ENCODE peak calls at places on chromosomes 12 and 14, in eight cellular contexts. One of them, this sample, is unnamed.

GRCh38 chr14:77562681-77563080 is 53.8 kb downstream of the SPTLC2 start:
- DNase-seq in Calu3: no peak
- DNase-seq in right lobe of liver: no peak
- DNase-seq in fibroblast of pulmonary artery: peak; percentile 53
- DNase-seq in left ventricle myocardium inferior: no peak
- DNase-seq in foreskin fibroblast: peak; percentile 85
- DNase-seq in GM13977: no peak
- DNase-seq in activated B cell treated with CpG ODN at 0.5 μM for 24 hours: no peak
- DNase-seq in this sample: no peak

GRCh38 chr12:78888583-78888982 is 24.0 kb downstream of the SYT1 start:
- DNase-seq in Calu3: no peak
- DNase-seq in right lobe of liver: no peak
- DNase-seq in fibroblast of pulmonary artery: no peak
- DNase-seq in left ventricle myocardium inferior: no peak
- DNase-seq in foreskin fibroblast: no peak
- DNase-seq in GM13977: no peak
- DNase-seq in activated B cell treated with CpG ODN at 0.5 μM for 24 hours: no peak
- DNase-seq in this sample: no peak

GRCh38 chr12:12628013-12628412 is 16.3 kb downstream of the CREBL2 start:
- DNase-seq in Calu3: no peak
- DNase-seq in right lobe of liver: no peak
- DNase-seq in fibroblast of pulmonary artery: no peak
- DNase-seq in left ventricle myocardium inferior: no peak
- DNase-seq in foreskin fibroblast: no peak
- DNase-seq in GM13977: no peak
- DNase-seq in activated B cell treated with CpG ODN at 0.5 μM for 24 hours: no peak
- DNase-seq in this sample: no peak

GRCh38 chr14:87873741-87874140 is 119.2 kb downstream of the GALC start:
- DNase-seq in Calu3: no peak
- DNase-seq in right lobe of liver: no peak
- DNase-seq in fibroblast of pulmonary artery: peak; percentile 29
- DNase-seq in left ventricle myocardium inferior: no peak
- DNase-seq in foreskin fibroblast: no peak
- DNase-seq in GM13977: no peak
- DNase-seq in activated B cell treated with CpG ODN at 0.5 μM for 24 hours: no peak
- DNase-seq in this sample: no peak

GRCh38 chr12:50986961-50987737 is 34.8 kb downstream of the HIGD1C start:
- DNase-seq in Calu3: peak; percentile 27
- DNase-seq in right lobe of liver: no peak
- DNase-seq in fibroblast of pulmonary artery: peak; percentile 76
- DNase-seq in left ventricle myocardium inferior: no peak
- DNase-seq in foreskin fibroblast: peak; percentile 71
- DNase-seq in GM13977: peak; percentile 34
- DNase-seq in activated B cell treated with CpG ODN at 0.5 μM for 24 hours: no peak
- DNase-seq in this sample: no peak

GRCh38 chr12:101470939-101471338 is 4.2 kb upstream of the SPIC start:
- DNase-seq in Calu3: no peak
- DNase-seq in right lobe of liver: no peak
- DNase-seq in fibroblast of pulmonary artery: no peak
- DNase-seq in left ventricle myocardium inferior: no peak
- DNase-seq in foreskin fibroblast: no peak
- DNase-seq in GM13977: no peak
- DNase-seq in activated B cell treated with CpG ODN at 0.5 μM for 24 hours: no peak
- DNase-seq in this sample: no peak

GRCh38 chr12:124993568-124994434 is at the start of gene BRI3BP:
- DNase-seq in Calu3: peak; percentile 82
- DNase-seq in right lobe of liver: peak; percentile 79
- DNase-seq in fibroblast of pulmonary artery: peak; percentile 33
- DNase-seq in left ventricle myocardium inferior: peak; percentile 73
- DNase-seq in foreskin fibroblast: peak; percentile 41
- DNase-seq in GM13977: peak; percentile 88
- DNase-seq in activated B cell treated with CpG ODN at 0.5 μM for 24 hours: peak; percentile 81
- DNase-seq in this sample: peak; percentile 53

GRCh38 chr12:97300921-97301320 is 161.7 kb upstream of the RMST start:
- DNase-seq in Calu3: no peak
- DNase-seq in right lobe of liver: no peak
- DNase-seq in fibroblast of pulmonary artery: no peak
- DNase-seq in left ventricle myocardium inferior: no peak
- DNase-seq in foreskin fibroblast: no peak
- DNase-seq in GM13977: no peak
- DNase-seq in activated B cell treated with CpG ODN at 0.5 μM for 24 hours: no peak
- DNase-seq in this sample: no peak

GRCh38 chr14:104554088-104554607 is 25.4 kb upstream of the C14orf180 start:
- DNase-seq in Calu3: no peak
- DNase-seq in right lobe of liver: peak; percentile 35
- DNase-seq in fibroblast of pulmonary artery: no peak
- DNase-seq in left ventricle myocardium inferior: peak; percentile 11
- DNase-seq in foreskin fibroblast: no peak
- DNase-seq in GM13977: no peak
- DNase-seq in activated B cell treated with CpG ODN at 0.5 μM for 24 hours: no peak
- DNase-seq in this sample: no peak

GRCh38 chr12:124518051-124518932 is 49.1 kb downstream of the NCOR2 start:
- DNase-seq in Calu3: peak; percentile 96
- DNase-seq in right lobe of liver: peak; percentile 97
- DNase-seq in fibroblast of pulmonary artery: peak; percentile 100
- DNase-seq in left ventricle myocardium inferior: peak; percentile 99
- DNase-seq in foreskin fibroblast: peak; percentile 98
- DNase-seq in GM13977: no peak
- DNase-seq in activated B cell treated with CpG ODN at 0.5 μM for 24 hours: no peak
- DNase-seq in this sample: no peak

GRCh38 chr12:121762269-121762668 is 31.2 kb downstream of the RHOF start:
- DNase-seq in Calu3: no peak
- DNase-seq in right lobe of liver: no peak
- DNase-seq in fibroblast of pulmonary artery: no peak
- DNase-seq in left ventricle myocardium inferior: no peak
- DNase-seq in foreskin fibroblast: no peak
- DNase-seq in GM13977: no peak
- DNase-seq in activated B cell treated with CpG ODN at 0.5 μM for 24 hours: no peak
- DNase-seq in this sample: no peak

GRCh38 chr14:85482549-85482948 is 47.4 kb upstream of the FLRT2 start:
- DNase-seq in Calu3: no peak
- DNase-seq in right lobe of liver: no peak
- DNase-seq in fibroblast of pulmonary artery: no peak
- DNase-seq in left ventricle myocardium inferior: no peak
- DNase-seq in foreskin fibroblast: no peak
- DNase-seq in GM13977: no peak
- DNase-seq in activated B cell treated with CpG ODN at 0.5 μM for 24 hours: no peak
- DNase-seq in this sample: no peak

GRCh38 chr12:131024721-131025120 is 71.0 kb downstream of the ADGRD1 start:
- DNase-seq in Calu3: no peak
- DNase-seq in right lobe of liver: no peak
- DNase-seq in fibroblast of pulmonary artery: no peak
- DNase-seq in left ventricle myocardium inferior: no peak
- DNase-seq in foreskin fibroblast: no peak
- DNase-seq in GM13977: no peak
- DNase-seq in activated B cell treated with CpG ODN at 0.5 μM for 24 hours: no peak
- DNase-seq in this sample: no peak

GRCh38 chr12:109952160-109952858 is 43.9 kb downstream of the GIT2 start:
- DNase-seq in Calu3: peak; percentile 4
- DNase-seq in right lobe of liver: no peak
- DNase-seq in fibroblast of pulmonary artery: no peak
- DNase-seq in left ventricle myocardium inferior: no peak
- DNase-seq in foreskin fibroblast: no peak
- DNase-seq in GM13977: peak; percentile 38
- DNase-seq in activated B cell treated with CpG ODN at 0.5 μM for 24 hours: no peak
- DNase-seq in this sample: no peak

GRCh38 chr12:53500776-53501614 is at the start of gene TARBP2:
- DNase-seq in Calu3: peak; percentile 93
- DNase-seq in right lobe of liver: peak; percentile 98
- DNase-seq in fibroblast of pulmonary artery: peak; percentile 100
- DNase-seq in left ventricle myocardium inferior: peak; percentile 98
- DNase-seq in foreskin fibroblast: peak; percentile 99
- DNase-seq in GM13977: peak; percentile 98
- DNase-seq in activated B cell treated with CpG ODN at 0.5 μM for 24 hours: peak; percentile 94
- DNase-seq in this sample: peak; percentile 97

GRCh38 chr12:53497461-53497860 is 1.8 kb downstream of the MAP3K12 start:
- DNase-seq in Calu3: no peak
- DNase-seq in right lobe of liver: peak; percentile 35
- DNase-seq in fibroblast of pulmonary artery: no peak
- DNase-seq in left ventricle myocardium inferior: no peak
- DNase-seq in foreskin fibroblast: no peak
- DNase-seq in GM13977: no peak
- DNase-seq in activated B cell treated with CpG ODN at 0.5 μM for 24 hours: no peak
- DNase-seq in this sample: no peak

GRCh38 chr12:53498235-53498630 is 1.0 kb downstream of the MAP3K12 start:
- DNase-seq in Calu3: no peak
- DNase-seq in right lobe of liver: peak; percentile 26
- DNase-seq in fibroblast of pulmonary artery: no peak
- DNase-seq in left ventricle myocardium inferior: no peak
- DNase-seq in foreskin fibroblast: no peak
- DNase-seq in GM13977: no peak
- DNase-seq in activated B cell treated with CpG ODN at 0.5 μM for 24 hours: no peak
- DNase-seq in this sample: no peak

GRCh38 chr12:53500119-53500775 is 836 bp upstream of the TARBP2 start:
- DNase-seq in Calu3: no peak
- DNase-seq in right lobe of liver: peak; percentile 59
- DNase-seq in fibroblast of pulmonary artery: peak; percentile 93
- DNase-seq in left ventricle myocardium inferior: peak; percentile 52
- DNase-seq in foreskin fibroblast: peak; percentile 79
- DNase-seq in GM13977: no peak
- DNase-seq in activated B cell treated with CpG ODN at 0.5 μM for 24 hours: no peak
- DNase-seq in this sample: no peak

DNA sequence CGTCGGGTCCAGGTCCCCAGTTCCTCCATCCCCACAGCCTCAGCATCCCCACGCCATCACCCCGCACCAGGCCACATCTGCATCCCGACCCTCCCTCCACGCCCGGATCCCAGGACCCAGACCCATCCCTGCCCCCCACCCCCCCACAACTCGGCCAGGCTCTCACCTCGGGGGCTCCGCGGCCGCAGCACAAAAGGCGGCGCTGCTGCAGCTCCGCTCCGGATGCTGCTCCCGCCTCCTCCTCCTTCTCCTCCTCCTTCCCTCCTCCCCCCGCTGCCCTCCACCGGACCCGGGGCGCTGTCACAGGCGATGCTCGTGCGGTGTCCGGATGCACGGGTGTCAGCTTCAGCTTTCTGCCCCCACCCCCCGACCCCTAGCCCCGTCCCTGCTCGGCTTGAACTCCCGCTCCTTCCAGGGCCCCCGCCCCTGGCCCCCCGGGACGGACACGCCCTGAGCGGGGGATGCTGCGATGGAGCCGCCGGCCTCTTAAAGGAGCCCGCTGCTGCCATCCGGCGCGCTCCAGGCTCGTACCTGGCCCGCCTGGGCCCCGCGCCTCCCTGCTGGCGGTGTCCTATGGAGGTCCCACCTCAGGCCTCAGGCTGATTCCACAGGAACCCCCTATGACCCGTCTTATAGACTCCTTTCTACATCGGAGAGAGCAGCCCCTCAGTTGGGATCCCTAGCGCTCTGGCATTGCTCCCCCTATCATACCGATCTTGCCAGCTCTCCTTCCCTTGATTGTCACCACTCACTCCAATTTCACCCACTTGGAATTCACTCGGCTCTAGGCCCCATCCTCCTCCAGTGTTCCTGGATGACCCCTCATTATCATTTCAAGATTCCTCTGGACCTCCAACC is at the start of gene MAP3K12:
- DNase-seq in Calu3: peak; percentile 32
- DNase-seq in right lobe of liver: peak; percentile 29
- DNase-seq in fibroblast of pulmonary artery: peak; percentile 75
- DNase-seq in left ventricle myocardium inferior: peak; percentile 68
- DNase-seq in foreskin fibroblast: peak; percentile 72
- DNase-seq in GM13977: peak; percentile 62
- DNase-seq in activated B cell treated with CpG ODN at 0.5 μM for 24 hours: peak; percentile 57
- DNase-seq in this sample: peak; percentile 46
- TF ChIP-seq CTCF in Calu3: no peak
- TF ChIP-seq CTCF in right lobe of liver: no peak
- TF ChIP-seq CTCF in fibroblast of pulmonary artery: no peak
- TF ChIP-seq CTCF in left ventricle myocardium inferior: no peak
- TF ChIP-seq CTCF in foreskin fibroblast: no peak
- TF ChIP-seq CTCF in GM13977: peak; percentile 26
- TF ChIP-seq CTCF in activated B cell treated with CpG ODN at 0.5 μM for 24 hours: no peak
- TF ChIP-seq CTCF in this sample: no peak

GRCh38 chr14:56280843-56281242 is 162.6 kb downstream of the PELI2 start:
- DNase-seq in Calu3: no peak
- DNase-seq in right lobe of liver: no peak
- DNase-seq in fibroblast of pulmonary artery: no peak
- DNase-seq in left ventricle myocardium inferior: no peak
- DNase-seq in foreskin fibroblast: no peak
- DNase-seq in GM13977: no peak
- DNase-seq in activated B cell treated with CpG ODN at 0.5 μM for 24 hours: no peak
- DNase-seq in this sample: no peak
- TF ChIP-seq CTCF in Calu3: no peak
- TF ChIP-seq CTCF in right lobe of liver: no peak
- TF ChIP-seq CTCF in fibroblast of pulmonary artery: peak; percentile 26
- TF ChIP-seq CTCF in left ventricle myocardium inferior: no peak
- TF ChIP-seq CTCF in foreskin fibroblast: no peak
- TF ChIP-seq CTCF in GM13977: no peak
- TF ChIP-seq CTCF in activated B cell treated with CpG ODN at 0.5 μM for 24 hours: no peak
- TF ChIP-seq CTCF in this sample: no peak

DNA sequence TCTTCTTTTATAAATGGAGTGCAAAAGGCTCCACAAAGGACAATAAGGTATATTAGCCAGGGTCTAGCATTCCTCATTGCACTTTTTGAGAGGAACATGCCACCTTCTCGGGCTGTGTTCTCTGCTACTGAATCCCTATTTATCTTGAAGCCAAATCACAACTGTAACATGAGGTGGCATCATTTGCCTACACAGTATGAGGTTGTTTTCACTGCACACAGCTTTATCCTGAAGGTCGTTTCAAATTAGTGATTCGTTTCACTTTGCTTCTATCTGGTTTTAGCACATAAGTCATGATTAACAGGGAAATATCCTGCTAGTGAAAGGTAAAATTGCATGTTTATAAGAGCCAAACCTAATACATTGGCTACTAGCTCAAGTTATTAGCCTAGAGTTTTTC is 153.8 kb downstream of the SLC35F4 start:
- DNase-seq in Calu3: no peak
- DNase-seq in right lobe of liver: no peak
- DNase-seq in fibroblast of pulmonary artery: no peak
- DNase-seq in left ventricle myocardium inferior: no peak
- DNase-seq in foreskin fibroblast: no peak
- DNase-seq in GM13977: no peak
- DNase-seq in activated B cell treated with CpG ODN at 0.5 μM for 24 hours: no peak
- DNase-seq in this sample: no peak
- TF ChIP-seq CTCF in Calu3: no peak
- TF ChIP-seq CTCF in right lobe of liver: no peak
- TF ChIP-seq CTCF in fibroblast of pulmonary artery: no peak
- TF ChIP-seq CTCF in left ventricle myocardium inferior: no peak
- TF ChIP-seq CTCF in foreskin fibroblast: no peak
- TF ChIP-seq CTCF in GM13977: no peak
- TF ChIP-seq CTCF in activated B cell treated with CpG ODN at 0.5 μM for 24 hours: no peak
- TF ChIP-seq CTCF in this sample: no peak

DNA sequence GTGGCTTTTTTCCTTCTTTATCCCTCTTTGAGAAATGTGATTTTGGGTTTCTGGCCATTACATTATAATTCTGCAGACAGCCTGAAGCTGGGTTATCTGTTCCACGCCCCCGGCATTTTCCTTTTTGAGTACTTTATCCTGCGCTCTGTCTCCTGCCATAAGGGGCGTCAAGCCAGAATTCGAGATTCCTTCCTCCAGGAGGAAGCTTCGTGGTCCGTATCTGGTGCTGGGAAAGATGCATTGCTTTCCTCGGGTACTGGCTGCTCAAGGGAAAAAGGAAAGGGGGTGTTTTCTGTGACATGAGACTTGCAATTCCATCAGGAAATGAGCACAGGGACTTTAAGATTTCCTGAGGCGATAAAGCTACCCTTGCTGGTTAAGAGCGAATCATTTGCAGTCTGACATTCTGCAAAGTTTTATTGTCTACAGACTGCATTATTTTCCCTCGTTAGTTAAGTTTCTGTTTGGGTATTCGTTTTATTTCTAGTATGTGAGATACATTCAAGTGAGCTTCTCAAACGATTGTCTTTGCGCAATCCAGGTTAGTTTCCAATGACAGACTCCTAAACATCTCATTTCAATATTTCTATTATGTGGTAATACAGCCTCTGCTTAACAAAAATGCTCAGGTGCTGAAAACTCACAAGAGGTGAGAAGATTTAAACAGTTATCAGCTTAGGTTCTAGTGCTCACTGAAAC is 706 bp downstream of the AKAP5 start:
- DNase-seq in Calu3: peak; percentile 9
- DNase-seq in right lobe of liver: no peak
- DNase-seq in fibroblast of pulmonary artery: peak; percentile 52
- DNase-seq in left ventricle myocardium inferior: no peak
- DNase-seq in foreskin fibroblast: peak; percentile 51
- DNase-seq in GM13977: no peak
- DNase-seq in activated B cell treated with CpG ODN at 0.5 μM for 24 hours: no peak
- DNase-seq in this sample: no peak
- TF ChIP-seq CTCF in Calu3: no peak
- TF ChIP-seq CTCF in right lobe of liver: no peak
- TF ChIP-seq CTCF in fibroblast of pulmonary artery: peak; percentile 37
- TF ChIP-seq CTCF in left ventricle myocardium inferior: no peak
- TF ChIP-seq CTCF in foreskin fibroblast: peak; percentile 36
- TF ChIP-seq CTCF in GM13977: no peak
- TF ChIP-seq CTCF in activated B cell treated with CpG ODN at 0.5 μM for 24 hours: no peak
- TF ChIP-seq CTCF in this sample: no peak

This sample was measured in natural killer cell.